ENCODE peak calls at places on chromosomes 7 and 10, in eight cellular contexts. A is iris pigment epithelial cell, V is M059J, H is WTC11, U is heart right ventricle, O is thoracic aorta, L is BE2C, C is foreskin fibroblast. T is an unnamed sample.

GRCh38 chr7:12705878-12706277 is 18.4 kb downstream of the ARL4A start:
- DNase-seq in A (peak; percentile 60), V (no peak), H (no peak), U (no peak), O (no peak), L (no peak), C (no peak), T (no peak)

GRCh38 chr10:124265776-124266467 is 152.8 kb downstream of the OAT start:
- DNase-seq in A (no peak), V (no peak), H (no peak), U (no peak), O (no peak), L (no peak), C (no peak), T (no peak)

GRCh38 chr10:132577350-132578005 is 39.9 kb downstream of the INPP5A start:
- DNase-seq in A (no peak), V (peak; percentile 42), H (no peak), U (no peak), O (no peak), L (no peak), C (no peak), T (no peak)

GRCh38 chr10:132301371-132302330 is 6.1 kb downstream of the STK32C start:
- DNase-seq in A (no peak), V (no peak), H (no peak), U (no peak), O (no peak), L (no peak), C (no peak), T (no peak)

GRCh38 chr7:35482231-35482630 is 212.7 kb downstream of the HERPUD2 start:
- DNase-seq in A (no peak), V (no peak), H (no peak), U (no peak), O (no peak), L (no peak), C (no peak), T (no peak)

GRCh38 chr7:132077986-132078385 is 498.3 kb downstream of the PLXNA4 start:
- DNase-seq in A (no peak), V (no peak), H (no peak), U (no peak), O (no peak), L (no peak), C (peak; percentile 10), T (no peak)

GRCh38 chr7:148688526-148688925 is 10.2 kb upstream of the CUL1 start:
- DNase-seq in A (no peak), V (no peak), H (no peak), U (no peak), O (no peak), L (no peak), C (no peak), T (no peak)

GRCh38 chr10:31739759-31740158 is 188.9 kb downstream of the ARHGAP12 start:
- DNase-seq in A (peak; percentile 47), V (peak; percentile 65), H (no peak), U (no peak), O (no peak), L (no peak), C (peak; percentile 55), T (no peak)

GRCh38 chr10:30637881-30638467 is 8.4 kb upstream of the LYZL2 start:
- DNase-seq in A (peak; percentile 94), V (peak; percentile 82), H (no peak), U (no peak), O (peak; percentile 63), L (no peak), C (peak; percentile 85), T (no peak)

GRCh38 chr10:21989453-21990154 is 13.9 kb downstream of the DNAJC1 start:
- DNase-seq in A (peak; percentile 86), V (peak; percentile 56), H (peak; percentile 64), U (peak; percentile 21), O (no peak), L (peak; percentile 58), C (peak; percentile 33), T (no peak)

GRCh38 chr10:119693262-119693957 is 32.4 kb upstream of the INPP5F start:
- DNase-seq in A (peak; percentile 36), V (peak; percentile 79), H (no peak), U (no peak), O (no peak), L (no peak), C (no peak), T (no peak)

GRCh38 chr10:31317652-31318381 is 1.2 kb upstream of the ZEB1 start:
- DNase-seq in A (no peak), V (no peak), H (no peak), U (no peak), O (no peak), L (no peak), C (no peak), T (no peak)

GRCh38 chr10:60733189-60733815 is 45.0 kb upstream of the CDK1 start:
- DNase-seq in A (no peak), V (peak; percentile 18), H (peak; percentile 80), U (peak; percentile 12), O (no peak), L (peak; percentile 10), C (no peak), T (peak; percentile 45)

GRCh38 chr10:18456984-18457383 is 194.4 kb downstream of the NSUN6 start:
- DNase-seq in A (no peak), V (no peak), H (no peak), U (no peak), O (no peak), L (no peak), C (no peak), T (no peak)

GRCh38 chr10:58362026-58362799 is 23.0 kb upstream of the TFAM start:
- DNase-seq in A (peak; percentile 65), V (no peak), H (no peak), U (no peak), O (no peak), L (no peak), C (no peak), T (no peak)

GRCh38 chr7:44796034-44796503 is 412 bp upstream of the PPIA start:
- DNase-seq in A (peak; percentile 34), V (peak; percentile 74), H (no peak), U (no peak), O (no peak), L (no peak), C (peak; percentile 31), T (no peak)

GRCh38 chr7:154568346-154568745 is 434.6 kb downstream of the PAXIP1 start:
- DNase-seq in A (no peak), V (no peak), H (no peak), U (no peak), O (no peak), L (peak; percentile 67), C (no peak), T (no peak)

GRCh38 chr7:81013036-81013435 is 94.2 kb upstream of the SEMA3C start:
- DNase-seq in A (peak; percentile 91), V (peak; percentile 79), H (no peak), U (no peak), O (no peak), L (no peak), C (peak; percentile 38), T (no peak)

GRCh38 chr7:41114691-41115090 is 588.2 kb downstream of the INHBA start:
- DNase-seq in A (no peak), V (no peak), H (no peak), U (no peak), O (no peak), L (no peak), C (no peak), T (no peak)

GRCh38 chr7:50970092-50970491 is 187.4 kb upstream of the GRB10 start:
- DNase-seq in A (no peak), V (no peak), H (no peak), U (no peak), O (no peak), L (no peak), C (no peak), T (no peak)

GRCh38 chr7:132654150-132654549 is 77.9 kb upstream of the PLXNA4 start:
- DNase-seq in A (peak; percentile 34), V (no peak), H (peak; percentile 16), U (no peak), O (no peak), L (no peak), C (peak; percentile 18), T (no peak)

GRCh38 chr10:132404911-132405462 is 8.0 kb downstream of the PWWP2B start:
- DNase-seq in A (no peak), V (no peak), H (peak; percentile 74), U (no peak), O (no peak), L (no peak), C (no peak), T (no peak)

GRCh38 chr10:24339387-24339786 is 130.4 kb downstream of the KIAA1217 start:
- DNase-seq in A (no peak), V (no peak), H (no peak), U (no peak), O (no peak), L (no peak), C (no peak), T (no peak)

GRCh38 chr10:18005781-18006456 is 54.2 kb downstream of the SLC39A12 start:
- DNase-seq in A (peak; percentile 92), V (peak; percentile 87), H (no peak), U (no peak), O (no peak), L (no peak), C (peak; percentile 64), T (no peak)

GRCh38 chr7:93147358-93147757 is 827 bp downstream of the SAMD9L start:
- DNase-seq in A (peak; percentile 73), V (peak; percentile 84), H (no peak), U (no peak), O (no peak), L (no peak), C (peak; percentile 35), T (no peak)